ENCODE peak calls at places on chromosomes 2 and 18, in five cellular contexts. G is GM23338, C is A549, E is K562, L is GM12878. H is an unnamed sample.

GRCh38 chr2:240595381-240596079 is 9.0 kb downstream of the CAPN10 start:
- DNase-seq in G (peak; percentile 86), L (no peak), C (peak; percentile 50), E (peak; percentile 55), H (peak; percentile 64)

GRCh38 chr18:35998967-35999366 is 26.5 kb downstream of the RMP24 start:
- DNase-seq in C (no peak), L (no peak), G (peak; percentile 26), E (peak; percentile 24), H (no peak)

GRCh38 chr2:205957452-205958154 is 128.4 kb downstream of the INO80D start:
- DNase-seq in G (peak; percentile 59), C (no peak), L (no peak), E (no peak), H (no peak)

GRCh38 chr18:77177009-77177408 is 44.4 kb upstream of the MBP start:
- DNase-seq in L (no peak), G (no peak), C (peak; percentile 3), E (no peak), H (no peak)

GRCh38 chr2:239275871-239276812 is 124.7 kb downstream of the HDAC4 start:
- DNase-seq in C (no peak), L (no peak), G (no peak), E (no peak), H (no peak)

GRCh38 chr2:183009249-183009899 is 28.9 kb downstream of the NCKAP1 start:
- DNase-seq in C (no peak), E (no peak), G (no peak), L (no peak), H (no peak)

GRCh38 chr2:101921319-101921960 is 70.3 kb upstream of the IL1R2 start:
- DNase-seq in E (no peak), G (no peak), C (no peak), L (no peak), H (no peak)

GRCh38 chr2:99832921-99833320 is 309.5 kb downstream of the AFF3 start:
- DNase-seq in G (no peak), C (no peak), E (no peak), L (no peak), H (peak; percentile 4)

GRCh38 chr18:57925706-57926105 is 118.3 kb upstream of the NEDD4L start:
- DNase-seq in C (no peak), G (no peak), L (no peak), E (no peak), H (peak; percentile 9)

GRCh38 chr18:12750076-12750707 is 47.4 kb downstream of the PSMG2 start:
- DNase-seq in G (no peak), L (peak; percentile 23), C (no peak), E (no peak), H (no peak)

GRCh38 chr2:216633616-216634316 is 546 bp downstream of the IGFBP2 start:
- DNase-seq in G (peak; percentile 63), C (peak; percentile 25), L (no peak), E (no peak), H (no peak)
- TF ChIP-seq JUNB in G (no peak), C (no peak), L (no peak), E (no peak), H (no peak)

DNA sequence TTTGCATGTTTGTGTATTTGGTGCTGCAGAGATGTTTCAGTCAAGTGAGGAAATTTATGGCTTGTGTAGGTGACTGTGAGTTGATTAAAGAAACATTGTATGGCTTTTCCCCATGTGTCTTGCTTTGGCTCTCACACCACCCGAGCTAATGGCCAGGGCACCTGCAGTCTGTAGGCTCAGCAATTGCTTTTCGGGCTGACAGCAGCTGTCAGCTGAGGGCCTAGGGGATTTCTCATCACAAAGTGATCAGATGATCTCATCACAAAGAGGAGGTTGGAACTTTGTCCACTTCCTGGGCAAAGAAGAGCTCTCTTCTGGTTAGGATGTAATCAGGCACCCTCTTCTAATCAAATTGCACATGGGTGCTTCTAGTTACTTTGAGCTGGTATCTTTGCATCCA is 632.2 kb downstream of the SLC4A3 start:
- DNase-seq in C (no peak), G (no peak), E (no peak), L (no peak), H (no peak)
- TF ChIP-seq CTCF in C (no peak), G (no peak), E (no peak), L (no peak), H (no peak)

DNA sequence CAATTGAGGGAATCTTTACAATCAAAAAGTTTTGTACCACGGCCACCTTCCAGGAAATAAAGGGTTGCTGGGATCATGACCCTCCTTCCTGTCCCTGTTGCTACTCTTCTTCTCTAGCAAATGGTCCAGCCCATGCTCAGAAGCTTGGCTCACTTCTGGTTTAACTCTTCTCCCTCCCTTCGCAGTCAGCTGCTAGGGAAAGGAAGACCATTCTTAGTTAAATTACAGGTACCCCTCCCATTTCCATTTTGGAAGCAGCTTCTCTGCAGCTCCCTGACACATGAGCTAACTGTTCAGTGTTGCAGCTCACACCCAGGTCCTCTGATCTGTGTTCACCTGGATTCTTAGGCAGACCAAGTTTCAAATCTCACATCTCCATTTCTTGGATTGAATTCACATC is 100.3 kb downstream of the DOCK10 start:
- DNase-seq in C (no peak), G (peak; percentile 60), E (no peak), L (no peak), H (no peak)
- TF ChIP-seq JUNB in C (no peak), G (no peak), E (no peak), L (no peak), H (no peak)

DNA sequence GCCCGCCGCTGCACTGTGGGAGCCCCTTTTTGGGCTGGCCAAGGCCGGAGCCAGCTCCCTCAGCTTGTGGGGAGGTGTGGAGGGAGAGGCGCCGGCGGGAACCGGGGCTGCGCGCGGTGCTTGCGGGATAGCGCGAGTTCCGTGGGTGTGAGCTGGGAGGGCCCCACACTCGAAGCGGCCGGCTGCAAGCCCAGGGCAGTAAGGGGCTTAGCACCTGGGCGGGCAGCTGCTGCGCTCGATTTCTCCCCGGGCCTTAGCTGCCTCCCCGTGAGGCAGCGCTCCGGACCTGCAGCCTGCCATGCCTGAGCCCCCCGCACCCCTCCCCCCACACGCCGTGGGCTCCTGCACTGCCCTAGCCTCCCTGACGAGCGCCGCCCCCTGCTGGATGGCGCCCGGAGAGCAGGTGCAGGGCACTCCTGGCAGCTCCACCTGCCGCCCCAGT is 124.4 kb downstream of the CCDC178 start:
- DNase-seq in C (no peak), E (no peak), G (peak; percentile 72), L (no peak), H (no peak)
- TF ChIP-seq CTCF in C (no peak), E (peak; percentile 5), G (peak; percentile 59), L (no peak), H (peak; percentile 38)

GRCh38 chr2:72750977-72751639 is 74.7 kb downstream of the EXOC6B start:
- DNase-seq in L (no peak), C (no peak), E (no peak), G (peak; percentile 83), H (no peak)

GRCh38 chr2:72744049-72744448 is 81.8 kb downstream of the EXOC6B start:
- DNase-seq in G (no peak), L (no peak), E (no peak), C (no peak), H (no peak)

GRCh38 chr2:72745679-72746368 is 80.0 kb downstream of the EXOC6B start:
- DNase-seq in L (no peak), C (peak; percentile 40), E (peak; percentile 47), G (peak; percentile 85), H (peak; percentile 81)

GRCh38 chr2:72750466-72750865 is 75.4 kb downstream of the EXOC6B start:
- DNase-seq in C (no peak), L (no peak), G (no peak), E (no peak), H (no peak)

DNA sequence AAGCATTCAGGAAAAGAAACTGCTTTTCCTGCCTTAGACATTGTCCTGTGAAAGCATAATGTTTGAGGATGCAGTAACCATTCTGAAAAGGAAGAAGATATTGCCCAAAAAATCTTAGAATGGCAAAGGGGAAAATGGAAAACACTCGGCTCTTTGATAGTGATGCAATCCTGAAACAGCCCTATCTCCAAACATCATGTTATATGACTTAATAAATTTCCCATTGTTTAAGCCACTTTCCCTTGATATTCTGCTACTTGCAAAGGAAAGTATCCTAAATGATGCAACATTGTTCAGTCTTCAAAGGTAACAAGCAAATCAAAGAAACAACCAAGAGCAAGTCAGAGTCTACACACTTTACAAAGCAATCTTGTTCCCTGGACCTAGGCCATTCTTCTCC is 78.5 kb downstream of the EXOC6B start:
- DNase-seq in E (no peak), C (no peak), G (no peak), L (no peak), H (no peak)
- TF ChIP-seq JUNB in E (no peak), C (no peak), G (no peak), L (no peak), H (no peak)

GRCh38 chr2:231411237-231411636 is 15.7 kb downstream of the B3GNT7 start:
- DNase-seq in G (peak; percentile 43), L (no peak), C (no peak), E (no peak), H (no peak)

GRCh38 chr2:231412616-231412963 is 17.1 kb downstream of the B3GNT7 start:
- DNase-seq in E (no peak), G (no peak), L (no peak), C (no peak), H (no peak)

GRCh38 chr2:231410293-231411004 is 14.9 kb downstream of the B3GNT7 start:
- DNase-seq in L (no peak), G (peak; percentile 94), E (no peak), C (no peak), H (no peak)

GRCh38 chr2:231413456-231413855 is 17.9 kb downstream of the B3GNT7 start:
- DNase-seq in G (peak; percentile 30), C (no peak), L (no peak), E (no peak), H (no peak)

DNA sequence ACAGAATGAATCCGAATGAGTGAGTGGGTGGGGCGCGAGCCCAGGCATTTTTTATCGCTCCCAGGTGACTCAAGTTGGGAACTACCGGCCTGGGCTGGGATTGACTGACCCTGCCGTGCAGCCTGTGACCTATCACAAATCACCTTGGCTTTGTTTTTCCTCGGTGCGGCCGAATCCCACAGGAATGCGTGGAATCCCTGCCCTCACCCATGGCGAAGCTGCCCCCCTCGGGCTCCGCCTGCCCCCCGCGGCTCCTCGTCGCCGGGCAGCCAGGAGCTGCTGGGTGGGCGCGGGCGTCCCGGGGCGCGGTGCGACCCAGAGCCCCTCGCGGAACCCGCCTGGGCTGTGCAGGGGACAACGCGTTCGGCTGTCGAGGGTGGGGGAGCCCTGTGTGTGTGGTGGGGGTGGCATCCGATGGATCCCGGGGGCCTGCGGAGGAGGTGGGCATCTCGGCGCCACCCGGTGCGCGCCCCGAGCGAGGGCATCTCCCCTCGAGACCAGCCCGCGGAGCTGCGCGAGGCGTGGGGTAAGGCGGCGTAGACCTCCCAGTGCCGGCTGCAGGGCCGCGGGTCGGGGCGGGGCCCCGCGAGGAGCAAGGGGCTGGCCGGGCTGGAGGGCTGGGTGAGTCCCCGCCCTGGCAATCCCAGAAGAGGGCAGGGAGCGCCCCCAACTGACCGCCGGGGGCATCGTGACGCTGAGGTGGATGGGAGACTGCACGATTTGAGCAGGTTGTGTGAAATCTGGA is 16.5 kb downstream of the B3GNT7 start:
- DNase-seq in C (peak; percentile 67), G (peak; percentile 95), L (no peak), E (no peak), H (peak; percentile 79)
- TF ChIP-seq CTCF in C (peak; percentile 96), G (peak; percentile 83), L (peak; percentile 94), E (no peak), H (peak; percentile 98)